ENCODE peak calls at places on chromosomes 6 and 20, in nine cellular contexts. E is activated CD4-positive, CD25-positive, alpha-beta regulatory T cell; O is stimulated activated CD4-positive, alpha-beta T cell treated with anti-CD3 and anti-CD28 coated beads, Interleukin-1b, Interleukin-23, amount 100 ng/mL, for 1 hour; P is stimulated activated CD8-positive, alpha-beta memory T cell treated with anti-CD3 and anti-CD28 coated beads, Interleukin-15, amount 100 ng/mL, for 1 hour; D is left cardiac atrium; Q is iPS-NIHi11; I is WTC11; Y is cardiac muscle cell; R is effector CD4-positive, alpha-beta T cell. L is an unnamed sample.

GRCh38 chr6:26056583-26057350 is 30.5 kb upstream of the HFE start:
- DNase-seq in E (no peak), O (no peak), P (no peak), D (peak; percentile 31), Q (no peak), I (no peak), Y (peak; percentile 31), R (no peak), L (peak; percentile 69)

GRCh38 chr6:37946021-37946420 is 126.5 kb downstream of the ZFAND3 start:
- DNase-seq in E (no peak), O (no peak), P (no peak), D (no peak), Q (no peak), I (no peak), Y (no peak), R (no peak), L (no peak)

GRCh38 chr20:61289166-61289565 is 37.1 kb downstream of the CDH4 start:
- DNase-seq in E (no peak), O (no peak), P (no peak), D (no peak), Q (no peak), I (no peak), Y (no peak), R (no peak), L (no peak)

GRCh38 chr20:32585519-32586127 is 490 bp upstream of the NOL4L start:
- DNase-seq in E (no peak), O (no peak), P (no peak), D (no peak), Q (peak; percentile 60), I (peak; percentile 59), Y (no peak), R (no peak), L (no peak)

GRCh38 chr20:40773376-40773775 is 84.3 kb upstream of the MAFB start:
- DNase-seq in E (no peak), O (no peak), P (no peak), D (no peak), Q (no peak), I (no peak), Y (no peak), R (no peak), L (no peak)

GRCh38 chr6:75204222-75204958 is 1.5 kb downstream of the COL12A1 start:
- DNase-seq in E (no peak), O (no peak), P (no peak), D (peak; percentile 80), Q (peak; percentile 70), I (peak; percentile 78), Y (peak; percentile 97), R (no peak), L (peak; percentile 90)

GRCh38 chr6:82906951-82907350 is 158.7 kb downstream of the UBE3D start:
- DNase-seq in E (no peak), O (no peak), P (no peak), D (no peak), Q (no peak), I (no peak), Y (peak; percentile 78), R (no peak), L (peak; percentile 88)

GRCh38 chr20:45963059-45964011 is 8.7 kb downstream of the ZNF335 start:
- DNase-seq in E (no peak), O (no peak), P (no peak), D (no peak), Q (no peak), I (no peak), Y (peak; percentile 59), R (no peak), L (peak; percentile 54)

GRCh38 chr6:161162722-161163121 is 111.1 kb downstream of the AGPAT4 start:
- DNase-seq in E (no peak), O (no peak), P (no peak), D (no peak), Q (no peak), I (no peak), Y (no peak), R (no peak), L (no peak)

GRCh38 chr6:25259756-25260155 is 19.4 kb upstream of the CARMIL1 start:
- DNase-seq in E (no peak), O (no peak), P (no peak), D (no peak), Q (no peak), I (no peak), Y (no peak), R (no peak), L (no peak)

GRCh38 chr6:16001158-16001557 is 127.7 kb upstream of the MYLIP start:
- DNase-seq in E (no peak), O (no peak), P (no peak), D (no peak), Q (no peak), I (no peak), Y (no peak), R (no peak), L (no peak)

GRCh38 chr6:13505345-13505734 is 17.9 kb upstream of the GFOD1 start:
- DNase-seq in E (no peak), O (no peak), P (no peak), D (no peak), Q (no peak), I (no peak), Y (no peak), R (no peak), L (no peak)

GRCh38 chr6:21827425-21828192 is 234.1 kb downstream of the SOX4 start:
- DNase-seq in E (no peak), O (no peak), P (no peak), D (no peak), Q (no peak), I (no peak), Y (no peak), R (no peak), L (no peak)

GRCh38 chr6:169046483-169047192 is 207.0 kb downstream of the THBS2 start:
- DNase-seq in E (no peak), O (no peak), P (no peak), D (no peak), Q (no peak), I (no peak), Y (no peak), R (no peak), L (no peak)

GRCh38 chr20:21251278-21251677 is 51.9 kb upstream of the XRN2 start:
- DNase-seq in E (no peak), O (no peak), P (no peak), D (no peak), Q (no peak), I (no peak), Y (peak; percentile 23), R (no peak), L (no peak)

GRCh38 chr6:154535146-154535545 is 24.7 kb upstream of the CNKSR3 start:
- DNase-seq in E (no peak), O (no peak), P (no peak), D (no peak), Q (no peak), I (no peak), Y (peak; percentile 41), R (no peak), L (no peak)

GRCh38 chr6:158396136-158396535 is 83.9 kb downstream of the TULP4 start:
- DNase-seq in E (no peak), O (no peak), P (no peak), D (no peak), Q (no peak), I (no peak), Y (no peak), R (no peak), L (no peak)

GRCh38 chr6:12545837-12546658 is 170.5 kb upstream of the PHACTR1 start:
- DNase-seq in E (no peak), O (no peak), P (no peak), D (no peak), Q (no peak), I (no peak), Y (peak; percentile 85), R (no peak), L (peak; percentile 60)

GRCh38 chr6:160249687-160250086 is 8.9 kb downstream of the SLC22A2 start:
- DNase-seq in E (no peak), O (no peak), P (no peak), D (no peak), Q (no peak), I (no peak), Y (no peak), R (no peak), L (no peak)

L was measured in A673.